ENCODE peak calls at places on chromosomes 3 and 15, in seven cellular contexts. G, F, P, K, T, J and Z are unnamed samples.

GRCh38 chr15:80932989-80933388 is 56.6 kb downstream of the MESD start:
- DNase-seq in G (peak; percentile 25), F (no peak), P (peak; percentile 71), K (no peak), T (no peak), J (no peak), Z (no peak)

GRCh38 chr15:57607570-57608000 is 15.9 kb downstream of the MYZAP start:
- DNase-seq in G (peak; percentile 62), F (no peak), P (no peak), K (peak; percentile 86), T (peak; percentile 83), J (peak; percentile 92), Z (no peak)

GRCh38 chr3:97340940-97341339 is 423.6 kb upstream of the ARL6 start:
- DNase-seq in G (no peak), F (no peak), P (no peak), K (no peak), T (no peak), J (no peak), Z (no peak)

GRCh38 chr3:69032137-69032536 is 18.7 kb upstream of the EOGT start:
- DNase-seq in G (no peak), F (no peak), P (no peak), K (no peak), T (no peak), J (no peak), Z (no peak)

GRCh38 chr3:138404121-138404520 is 30.3 kb upstream of the ESYT3 start:
- DNase-seq in G (no peak), F (no peak), P (no peak), K (no peak), T (no peak), J (no peak), Z (no peak)

GRCh38 chr15:35678774-35679173 is 132.8 kb upstream of the DPH6 start:
- DNase-seq in G (no peak), F (no peak), P (no peak), K (no peak), T (no peak), J (no peak), Z (no peak)

GRCh38 chr3:100005670-100006393 is 108.5 kb downstream of the FILIP1L start:
- DNase-seq in G (no peak), F (no peak), P (no peak), K (no peak), T (no peak), J (no peak), Z (no peak)

GRCh38 chr3:125443923-125444322 is 68.8 kb upstream of the ZNF148 start:
- DNase-seq in G (no peak), F (no peak), P (no peak), K (no peak), T (peak; percentile 50), J (no peak), Z (no peak)

GRCh38 chr3:41581700-41582099 is 380.2 kb downstream of the ULK4 start:
- DNase-seq in G (no peak), F (no peak), P (no peak), K (no peak), T (no peak), J (peak; percentile 48), Z (no peak)

GRCh38 chr3:43883729-43884396 is 193.1 kb downstream of the ABHD5 start:
- DNase-seq in G (no peak), F (no peak), P (peak; percentile 63), K (peak; percentile 55), T (no peak), J (no peak), Z (no peak)

GRCh38 chr3:110767156-110767555 is 304.5 kb upstream of the NECTIN3 start:
- DNase-seq in G (no peak), F (no peak), P (no peak), K (no peak), T (no peak), J (no peak), Z (no peak)

DNA sequence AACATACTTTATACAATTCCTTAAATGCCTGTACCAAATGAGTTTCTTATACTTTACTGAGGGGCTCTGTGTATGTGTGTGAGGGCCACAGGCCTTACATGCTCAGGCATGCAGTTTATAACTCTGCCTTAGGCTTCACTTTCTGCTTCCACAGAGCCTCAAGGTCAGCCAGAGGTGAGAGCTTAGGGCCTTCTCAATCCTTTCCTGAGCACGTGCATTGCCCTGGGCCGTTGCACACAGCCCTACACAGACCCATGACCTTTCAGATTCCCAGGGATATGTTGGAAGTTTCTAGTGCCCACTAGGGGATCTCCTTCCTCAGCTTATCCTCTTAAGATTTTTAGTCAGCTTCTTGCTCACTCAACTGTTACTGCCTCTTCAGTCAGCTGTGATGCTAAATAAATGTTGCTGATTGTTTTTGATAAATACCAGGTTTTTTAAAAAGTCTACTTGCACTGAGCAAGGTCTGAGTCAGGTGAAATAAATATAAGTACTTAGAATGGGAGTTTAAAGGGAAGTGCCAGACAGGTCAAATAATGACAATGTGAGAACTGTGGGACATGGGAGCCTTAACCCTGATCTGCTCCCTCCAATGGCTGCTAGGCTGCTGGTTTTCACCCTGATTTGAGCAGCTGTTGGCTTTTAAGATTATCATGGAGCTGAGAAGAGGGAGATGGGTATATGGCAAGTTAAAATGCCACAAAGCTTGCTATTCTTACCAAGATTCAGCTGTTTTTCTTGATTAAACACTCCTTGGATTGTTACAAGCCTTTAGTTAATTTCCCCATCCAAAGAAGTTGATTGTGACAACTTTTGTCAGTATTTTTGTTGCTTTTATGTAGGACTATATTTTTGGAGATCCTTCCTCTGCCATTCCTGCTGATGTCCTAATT is 169.5 kb downstream of the PLD1 start:
- DNase-seq in G (no peak), F (no peak), P (no peak), K (no peak), T (no peak), J (no peak), Z (no peak)
- TF ChIP-seq CTCF in G (no peak), F (no peak), P (no peak), K (no peak), T (no peak), J (peak; percentile 13), Z (peak; percentile 50)

GRCh38 chr3:188390775-188391443 is 237.0 kb downstream of the LPP start:
- DNase-seq in G (no peak), F (no peak), P (no peak), K (no peak), T (no peak), J (no peak), Z (no peak)
- TF ChIP-seq CTCF in G (no peak), F (no peak), P (no peak), K (no peak), T (no peak), J (no peak), Z (no peak)

GRCh38 chr3:49929333-49930240 is at the start of gene MON1A:
- DNase-seq in G (peak; percentile 98), F (peak; percentile 77), P (peak; percentile 97), K (peak; percentile 98), T (peak; percentile 77), J (peak; percentile 98), Z (peak; percentile 97)

GRCh38 chr3:49928511-49929017 is 1.0 kb downstream of the MON1A start:
- DNase-seq in G (no peak), F (no peak), P (no peak), K (peak; percentile 34), T (no peak), J (peak; percentile 75), Z (no peak)

GRCh38 chr3:49930241-49930690 is 655 bp upstream of the MON1A start:
- DNase-seq in G (no peak), F (no peak), P (no peak), K (no peak), T (no peak), J (no peak), Z (no peak)

GRCh38 chr3:49927798-49928197 is 1.8 kb downstream of the MON1A start:
- DNase-seq in G (no peak), F (no peak), P (no peak), K (no peak), T (no peak), J (no peak), Z (no peak)

GRCh38 chr3:49930922-49931321 is 1.3 kb upstream of the MON1A start:
- DNase-seq in G (no peak), F (no peak), P (no peak), K (no peak), T (no peak), J (no peak), Z (no peak)
- TF ChIP-seq CTCF in G (no peak), F (no peak), P (no peak), K (no peak), T (no peak), J (no peak), Z (no peak)

GRCh38 chr3:79250746-79251145 is 517.1 kb downstream of the ROBO1 start:
- DNase-seq in G (no peak), F (no peak), P (no peak), K (no peak), T (no peak), J (no peak), Z (no peak)
- TF ChIP-seq CTCF in G (no peak), F (no peak), P (no peak), K (no peak), T (no peak), J (no peak), Z (no peak)

GRCh38 chr15:61216519-61216918 is 12.6 kb downstream of the RORA start:
- DNase-seq in G (no peak), F (no peak), P (no peak), K (no peak), T (peak; percentile 13), J (no peak), Z (no peak)
- TF ChIP-seq CTCF in G (peak; percentile 10), F (no peak), P (no peak), K (no peak), T (no peak), J (no peak), Z (no peak)

DNA sequence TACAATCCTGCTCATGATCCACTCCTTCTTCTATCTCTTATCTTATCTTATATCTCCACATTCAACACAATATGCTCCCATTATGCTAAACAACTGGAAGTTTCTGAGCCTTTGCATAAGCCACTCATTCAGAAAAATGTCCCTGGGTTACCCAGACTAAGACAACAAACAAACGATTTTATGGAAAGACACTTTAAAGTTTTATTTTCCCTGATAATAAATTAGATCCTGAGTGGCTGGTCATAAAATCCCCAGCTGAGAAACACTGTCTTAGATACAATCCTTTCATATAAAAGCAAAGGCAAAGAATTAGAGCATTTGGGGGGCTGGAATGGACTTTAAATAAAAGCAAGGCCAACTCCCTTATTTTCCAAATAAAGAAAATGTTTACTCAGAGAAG is 322.4 kb downstream of the GBE1 start:
- DNase-seq in G (no peak), F (no peak), P (no peak), K (no peak), T (no peak), J (no peak), Z (no peak)
- TF ChIP-seq CTCF in G (no peak), F (no peak), P (no peak), K (no peak), T (no peak), J (no peak), Z (no peak)

GRCh38 chr15:22995786-22996185 is 15.6 kb upstream of the CYFIP1 start:
- DNase-seq in G (no peak), F (no peak), P (no peak), K (no peak), T (no peak), J (no peak), Z (no peak)
- TF ChIP-seq CTCF in G (no peak), F (no peak), P (no peak), K (no peak), T (no peak), J (no peak), Z (no peak)